ENCODE peak calls at places on chromosomes 13 and 19, in six cellular contexts. M, O, Y, X, I and A are unnamed samples.

GRCh38 chr13:106701810-106702341 is 133.9 kb upstream of the ARGLU1 start:
- DNase-seq in Y (no peak), X (no peak), M (no peak), O (no peak), I (peak; percentile 55), A (no peak)

GRCh38 chr19:5036733-5037681 is 68.1 kb downstream of the KDM4B start:
- DNase-seq in M (no peak), Y (no peak), X (no peak), I (no peak), O (peak; percentile 45), A (no peak)

GRCh38 chr13:34161829-34162544 is 344.0 kb downstream of the RFC3 start:
- DNase-seq in X (no peak), I (no peak), Y (no peak), M (no peak), O (peak; percentile 57), A (no peak)

GRCh38 chr19:47729468-47729798 is 15.9 kb upstream of the NOP53 start:
- DNase-seq in O (no peak), M (no peak), Y (peak; percentile 46), I (peak; percentile 65), X (peak; percentile 56), A (peak; percentile 52)

GRCh38 chr19:19997656-19998268 is 41.5 kb downstream of the ZNF682 start:
- DNase-seq in O (peak; percentile 6), M (no peak), I (peak; percentile 28), X (peak; percentile 76), Y (no peak), A (peak; percentile 66)

GRCh38 chr19:54421521-54421920 is 6.3 kb downstream of the TTYH1 start:
- DNase-seq in O (no peak), Y (no peak), X (no peak), I (no peak), M (no peak), A (no peak)

GRCh38 chr19:27859689-27860088 is 1353.3 kb downstream of the UQCRFS1 start:
- DNase-seq in I (no peak), X (no peak), M (no peak), O (no peak), Y (no peak), A (no peak)

GRCh38 chr13:32984857-32985626 is 31.2 kb upstream of the KL start:
- DNase-seq in M (no peak), Y (no peak), X (no peak), O (no peak), I (no peak), A (no peak)

GRCh38 chr13:31063734-31064133 is 98.0 kb downstream of the HSPH1 start:
- DNase-seq in O (no peak), M (no peak), X (no peak), I (no peak), Y (no peak), A (no peak)

GRCh38 chr19:5627395-5627904 is 4.6 kb downstream of the SAFB start:
- DNase-seq in Y (peak; percentile 36), I (peak; percentile 76), M (peak; percentile 33), X (no peak), O (peak; percentile 54), A (peak; percentile 69)

GRCh38 chr13:32023096-32023495 is 8.5 kb upstream of the FRY start:
- DNase-seq in I (no peak), O (no peak), M (no peak), X (no peak), Y (no peak), A (no peak)

GRCh38 chr19:1396019-1396767 is 5.1 kb downstream of the GAMT start:
- DNase-seq in Y (no peak), M (no peak), X (no peak), I (no peak), O (no peak), A (no peak)

GRCh38 chr13:63184693-63185092 is 1769.0 kb upstream of the PCDH20 start:
- DNase-seq in M (no peak), O (peak; percentile 31), Y (no peak), I (no peak), X (peak; percentile 63), A (no peak)

GRCh38 chr19:4660181-4660791 is 9.9 kb downstream of the MYDGF start:
- DNase-seq in O (peak; percentile 41), I (peak; percentile 56), Y (no peak), X (peak; percentile 80), M (no peak), A (peak; percentile 31)

GRCh38 chr13:94666065-94666464 is 46.3 kb downstream of the SOX21 start:
- DNase-seq in O (no peak), M (no peak), X (no peak), I (no peak), Y (no peak), A (no peak)

GRCh38 chr19:12886943-12887747 is at the start of gene KLF1:
- DNase-seq in I (no peak), Y (no peak), M (no peak), X (no peak), O (no peak), A (no peak)

GRCh38 chr19:33558846-33559245 is 37.3 kb upstream of the PEPD start:
- DNase-seq in X (no peak), M (no peak), Y (no peak), O (peak; percentile 14), I (no peak), A (no peak)

GRCh38 chr13:26425439-26426358 is 131.8 kb upstream of the WASF3 start:
- DNase-seq in O (peak; percentile 14), X (no peak), I (no peak), M (no peak), Y (no peak), A (no peak)

GRCh38 chr13:96734499-96734898 is 259.8 kb downstream of the OXGR1 start:
- DNase-seq in I (no peak), X (no peak), Y (no peak), M (no peak), O (no peak), A (no peak)

GRCh38 chr13:98691360-98691759 is 61.1 kb downstream of the SLC15A1 start:
- DNase-seq in I (no peak), M (no peak), X (no peak), Y (no peak), O (no peak), A (no peak)

GRCh38 chr13:108919036-108919907 is 289.9 kb downstream of the MYO16 start:
- DNase-seq in O (no peak), X (no peak), M (no peak), I (no peak), Y (no peak), A (no peak)

GRCh38 chr13:97058896-97059295 is 64.6 kb upstream of the OXGR1 start:
- DNase-seq in M (no peak), X (no peak), Y (no peak), I (no peak), O (no peak), A (no peak)

GRCh38 chr13:99320693-99321481 is 13.7 kb upstream of the GPR183 start:
- DNase-seq in M (no peak), I (no peak), X (no peak), O (peak; percentile 5), Y (no peak), A (no peak)

GRCh38 chr19:6239871-6240676 is 39.7 kb downstream of the MLLT1 start:
- DNase-seq in X (peak; percentile 61), M (no peak), I (no peak), Y (no peak), O (no peak), A (no peak)

GRCh38 chr19:45450042-45450380 is 17.8 kb upstream of the FOSB start:
- DNase-seq in Y (no peak), O (no peak), I (no peak), M (no peak), X (no peak), A (no peak)

GRCh38 chr13:72137782-72138181 is 270.8 kb upstream of the DACH1 start:
- DNase-seq in O (no peak), X (no peak), I (no peak), Y (no peak), M (no peak), A (no peak)

GRCh38 chr19:42226886-42227285 is 6.8 kb downstream of the ZNF526 start:
- DNase-seq in M (no peak), O (no peak), I (no peak), Y (no peak), X (no peak), A (no peak)

GRCh38 chr19:14440049-14440448 is 6.9 kb downstream of the PKN1 start:
- DNase-seq in O (no peak), X (no peak), M (peak; percentile 88), I (peak; percentile 85), Y (peak; percentile 33), A (peak; percentile 90)

GRCh38 chr19:644363-644762 is 4.7 kb downstream of the FGF22 start:
- DNase-seq in Y (no peak), M (no peak), O (no peak), X (no peak), I (no peak), A (no peak)

GRCh38 chr13:79382545-79383275 is 23.3 kb downstream of the RBM26 start:
- DNase-seq in I (no peak), M (no peak), X (no peak), Y (no peak), O (no peak), A (no peak)

GRCh38 chr13:44555207-44555606 is 20.9 kb downstream of the TSC22D1 start:
- DNase-seq in M (no peak), I (no peak), O (no peak), Y (no peak), X (no peak), A (no peak)

GRCh38 chr13:40074338-40074737 is 418.9 kb downstream of the COG6 start:
- DNase-seq in Y (no peak), I (no peak), O (no peak), M (no peak), X (no peak), A (no peak)

GRCh38 chr13:58191754-58192153 is 560.2 kb downstream of the PCDH17 start:
- DNase-seq in I (no peak), Y (no peak), O (no peak), M (no peak), X (no peak), A (no peak)